ENCODE peak calls at places on chromosome 17, in five cellular contexts. O, F, T, W and Q are unnamed samples.
A peak's percentile ranks its signal among the peaks of the same experiment; 100 is the strongest.

GRCh38 chr17:60229189-60229802 is 79.5 kb downstream of the CA4 start:
- DNase-seq in O (no peak), F (peak; percentile 32), T (peak; percentile 9), W (no peak), Q (no peak)

GRCh38 chr17:7294614-7295153 is at the start of gene YBX2:
- DNase-seq in O (peak; percentile 12), F (peak; percentile 58), T (no peak), W (peak; percentile 93), Q (peak; percentile 66)

GRCh38 chr17:29179232-29180036 is 764 bp downstream of the MYO18A start:
- DNase-seq in O (peak; percentile 45), F (no peak), T (no peak), W (no peak), Q (peak; percentile 54)

GRCh38 chr17:31758646-31759045 is 100.4 kb downstream of the COPRS start:
- DNase-seq in O (peak; percentile 24), F (no peak), T (peak; percentile 59), W (no peak), Q (no peak)

GRCh38 chr17:21029032-21029431 is 13.8 kb downstream of the USP22 start:
- DNase-seq in O (peak; percentile 90), F (no peak), T (peak; percentile 80), W (peak; percentile 81), Q (no peak)

GRCh38 chr17:50925296-50925891 is 59.2 kb upstream of the TOB1 start:
- DNase-seq in O (no peak), F (peak; percentile 43), T (no peak), W (peak; percentile 41), Q (no peak)

GRCh38 chr17:59683283-59683682 is 23.9 kb downstream of the PTRH2 start:
- DNase-seq in O (no peak), F (no peak), T (no peak), W (no peak), Q (no peak)

GRCh38 chr17:17877548-17878358 is 41.0 kb upstream of the SREBF1 start:
- DNase-seq in O (peak; percentile 82), F (no peak), T (peak; percentile 95), W (peak; percentile 84), Q (peak; percentile 81)

GRCh38 chr17:42698736-42699414 is 16.5 kb downstream of the CNTNAP1 start:
- DNase-seq in O (peak; percentile 32), F (no peak), T (peak; percentile 75), W (peak; percentile 64), Q (no peak)

GRCh38 chr17:55769625-55770000 is 18.8 kb downstream of the PCTP start:
- DNase-seq in O (peak; percentile 89), F (no peak), T (peak; percentile 38), W (peak; percentile 66), Q (no peak)

GRCh38 chr17:82603981-82604448 is 44.2 kb downstream of the WDR45B start:
- DNase-seq in O (peak; percentile 45), F (no peak), T (peak; percentile 28), W (no peak), Q (peak; percentile 76)

GRCh38 chr17:75319818-75320691 is 30.8 kb upstream of the SLC25A19 start:
- DNase-seq in O (peak; percentile 61), F (no peak), T (peak; percentile 97), W (no peak), Q (no peak)

GRCh38 chr17:46984892-46985291 is 5.8 kb upstream of the RPRML start:
- DNase-seq in O (no peak), F (no peak), T (no peak), W (no peak), Q (no peak)

GRCh38 chr17:2949469-2950044 is 113.8 kb downstream of the OR1D5 start:
- DNase-seq in O (peak; percentile 56), F (no peak), T (peak; percentile 74), W (no peak), Q (no peak)

GRCh38 chr17:17761894-17762781 is 74.6 kb downstream of the SREBF1 start:
- DNase-seq in O (no peak), F (no peak), T (no peak), W (no peak), Q (no peak)

GRCh38 chr17:39563476-39563875 is 44.2 kb downstream of the NEUROD2 start:
- DNase-seq in O (no peak), F (no peak), T (peak; percentile 23), W (no peak), Q (no peak)

GRCh38 chr17:76640550-76641380 is 2.8 kb downstream of the ST6GALNAC1 start:
- DNase-seq in O (peak; percentile 10), F (no peak), T (no peak), W (no peak), Q (no peak)

DNA sequence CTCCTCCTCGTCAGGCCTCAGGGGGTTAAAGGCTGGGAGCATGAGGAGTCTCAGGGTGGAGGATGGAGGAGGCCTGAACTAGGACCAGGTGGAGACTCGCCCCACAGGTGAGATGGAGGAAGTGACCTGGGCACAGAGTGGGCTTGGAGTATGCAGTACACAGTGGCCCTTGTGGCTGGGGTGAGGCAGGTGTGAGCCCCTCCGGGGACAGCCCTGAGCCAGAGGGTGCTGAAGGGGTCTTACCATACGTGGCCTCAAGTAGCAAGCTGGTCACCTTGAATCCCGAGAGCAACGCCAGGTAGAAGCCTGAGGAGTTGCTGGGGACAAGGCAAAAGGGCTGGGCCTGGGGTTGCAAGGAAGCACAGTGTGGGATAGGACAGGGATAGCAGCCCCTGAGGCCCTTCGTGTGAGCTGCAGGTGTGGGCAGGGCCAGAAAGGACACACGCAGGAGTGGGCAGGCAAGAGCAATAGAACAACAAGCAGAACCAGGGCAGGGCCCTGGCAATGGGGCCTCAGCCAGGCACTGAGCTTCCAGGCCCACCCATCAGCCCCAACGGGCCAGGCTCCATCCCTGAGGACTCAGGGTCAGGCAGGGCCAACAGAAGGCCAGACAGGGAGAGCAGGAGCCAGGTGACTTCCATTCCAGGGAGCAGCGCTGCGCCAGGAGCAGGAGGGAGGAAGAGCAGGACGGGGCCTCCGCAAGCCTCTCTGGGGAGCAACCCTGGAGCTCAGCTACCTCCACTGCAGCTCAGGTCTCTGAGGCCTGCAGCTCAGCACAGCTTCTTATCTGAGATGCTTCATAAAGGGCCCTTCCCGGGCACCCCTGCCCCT is 64.2 kb upstream of the TNRC6C start:
- DNase-seq in O (no peak), F (no peak), T (no peak), W (peak; percentile 39), Q (no peak)
- H3K4me1 ChIP-seq in O (no peaks in the 10 kb centered on the region), F (no peaks in the 10 kb centered on the region), T (no peaks in the 10 kb centered on the region), W (no peaks in the 10 kb centered on the region), Q (no peaks in the 10 kb centered on the region)

DNA sequence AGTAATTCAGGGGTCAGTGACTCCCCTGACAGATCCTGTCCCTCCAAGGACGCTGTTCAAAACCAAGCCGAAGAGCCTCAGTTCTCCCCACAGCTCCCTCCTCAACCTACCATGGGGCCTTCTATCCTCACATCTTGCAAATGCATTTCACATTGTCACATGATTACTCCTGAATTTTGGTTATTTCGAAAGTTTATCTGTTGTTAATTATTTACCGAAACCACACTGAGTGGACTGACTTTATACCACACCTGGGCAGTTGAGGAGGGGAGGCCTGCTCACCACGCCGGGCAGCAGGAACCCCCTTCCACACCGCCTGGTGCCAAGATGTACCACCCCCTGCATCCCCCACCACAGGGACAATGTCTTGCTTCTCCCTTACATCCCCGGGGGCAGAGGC is 4.7 kb downstream of the TIMP2 start:
- DNase-seq in O (no peak), F (no peak), T (no peak), W (no peak), Q (no peak)
- H3K4me1 ChIP-seq in O (peaks cover 55% of the 10 kb centered on the region), F (peaks cover 13% of the 10 kb centered on the region), T (peaks cover 36% of the 10 kb centered on the region), W (peaks cover 11% of the 10 kb centered on the region), Q (peaks cover 69% of the 10 kb centered on the region)

GRCh38 chr17:57999496-58000017 is 7.5 kb downstream of the SRSF1 start:
- DNase-seq in O (peak; percentile 81), F (peak; percentile 67), T (peak; percentile 58), W (no peak), Q (no peak)

GRCh38 chr17:58002154-58002553 is 4.9 kb downstream of the SRSF1 start:
- DNase-seq in O (no peak), F (no peak), T (no peak), W (no peak), Q (no peak)

GRCh38 chr17:58002558-58002957 is 4.5 kb downstream of the SRSF1 start:
- DNase-seq in O (no peak), F (no peak), T (no peak), W (no peak), Q (no peak)

GRCh38 chr17:58002973-58003372 is 4.1 kb downstream of the SRSF1 start:
- DNase-seq in O (no peak), F (no peak), T (no peak), W (no peak), Q (no peak)

GRCh38 chr17:58001461-58002124 is 5.5 kb downstream of the SRSF1 start:
- DNase-seq in O (no peak), F (no peak), T (no peak), W (no peak), Q (no peak)
- H3K4me1 ChIP-seq in O (peaks cover 5% of the 10 kb centered on the region), F (peaks cover 15% of the 10 kb centered on the region), T (peaks cover 14% of the 10 kb centered on the region), W (peaks cover 63% of the 10 kb centered on the region), Q (peaks cover 36% of the 10 kb centered on the region)

GRCh38 chr17:73934696-73935095 is 268.8 kb upstream of the RPL38 start:
- DNase-seq in O (no peak), F (no peak), T (no peak), W (no peak), Q (no peak)

GRCh38 chr17:73933871-73934270 is 269.6 kb upstream of the RPL38 start:
- DNase-seq in O (no peak), F (no peak), T (no peak), W (no peak), Q (no peak)

GRCh38 chr17:73932216-73932749 is 271.2 kb upstream of the RPL38 start:
- DNase-seq in O (no peak), F (no peak), T (no peak), W (no peak), Q (no peak)

GRCh38 chr17:73929860-73930430 is 273.5 kb upstream of the RPL38 start:
- DNase-seq in O (no peak), F (no peak), T (no peak), W (no peak), Q (no peak)

DNA sequence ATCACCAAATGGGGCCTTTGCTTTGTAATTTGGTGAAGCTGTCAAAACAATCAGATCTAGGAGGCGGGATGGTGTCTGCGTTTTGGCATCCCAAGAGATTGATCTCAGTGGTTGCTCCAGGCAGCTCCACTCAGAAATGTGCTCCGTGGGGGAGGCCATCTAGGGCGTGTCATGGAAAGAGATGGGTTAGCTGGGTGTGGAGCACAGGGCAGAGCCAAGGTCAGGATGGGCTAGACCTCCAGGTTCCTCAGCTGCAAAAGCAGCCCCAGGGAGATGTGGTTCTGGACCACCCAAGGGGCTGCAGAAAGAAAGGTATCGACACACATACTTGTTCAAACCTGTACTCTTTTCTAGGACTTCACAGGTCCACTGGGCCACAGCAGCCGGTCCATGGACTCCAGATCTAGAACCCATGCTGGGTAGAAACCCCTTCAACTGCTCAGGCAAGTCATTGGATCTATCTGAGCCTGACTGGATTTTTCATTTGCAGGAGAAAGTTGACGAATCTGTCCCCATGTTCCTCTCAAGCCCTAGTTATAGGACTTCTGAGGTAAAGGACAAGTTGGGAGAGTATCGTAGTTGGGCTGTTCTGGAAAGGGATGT is 270.2 kb upstream of the RPL38 start:
- DNase-seq in O (no peak), F (no peak), T (no peak), W (no peak), Q (no peak)
- H3K4me1 ChIP-seq in O (no peaks in the 10 kb centered on the region), F (no peaks in the 10 kb centered on the region), T (no peaks in the 10 kb centered on the region), W (no peaks in the 10 kb centered on the region), Q (no peaks in the 10 kb centered on the region)

GRCh38 chr17:1375615-1376014 is 24.4 kb downstream of the YWHAE start:
- DNase-seq in O (no peak), F (no peak), T (no peak), W (no peak), Q (no peak)
- H3K4me1 ChIP-seq in O (peaks cover 23% of the 10 kb centered on the region), F (peaks cover 92% of the 10 kb centered on the region), T (peaks cover 14% of the 10 kb centered on the region), W (peaks cover 91% of the 10 kb centered on the region), Q (peaks cover 91% of the 10 kb centered on the region)